ENCODE peak calls at places on chromosomes 1 and 21, in six cellular contexts. One of them, this sample, is unnamed.

GRCh38 chr1:183019126-183019740 is 4.0 kb upstream of the LAMC1 start:
- DNase-seq in IMR-90: no peak
- DNase-seq in transverse colon: no peak
- DNase-seq in ovary: no peak
- DNase-seq in prostate gland: no peak
- DNase-seq in naive thymus-derived CD4-positive, alpha-beta T cell: no peak
- DNase-seq in this sample: no peak

GRCh38 chr1:110243581-110243980 is 33.5 kb downstream of the KCNC4 start:
- DNase-seq in IMR-90: no peak
- DNase-seq in transverse colon: no peak
- DNase-seq in ovary: no peak
- DNase-seq in prostate gland: peak; percentile 23
- DNase-seq in naive thymus-derived CD4-positive, alpha-beta T cell: no peak
- DNase-seq in this sample: no peak

GRCh38 chr1:6331543-6332246 is 61.9 kb downstream of the ACOT7 start:
- DNase-seq in IMR-90: no peak
- DNase-seq in transverse colon: peak; percentile 39
- DNase-seq in ovary: no peak
- DNase-seq in prostate gland: no peak
- DNase-seq in naive thymus-derived CD4-positive, alpha-beta T cell: no peak
- DNase-seq in this sample: no peak

GRCh38 chr1:115958866-115959265 is 17.4 kb upstream of the SLC22A15 start:
- DNase-seq in IMR-90: no peak
- DNase-seq in transverse colon: no peak
- DNase-seq in ovary: no peak
- DNase-seq in prostate gland: no peak
- DNase-seq in naive thymus-derived CD4-positive, alpha-beta T cell: no peak
- DNase-seq in this sample: no peak

GRCh38 chr21:45308211-45309068 is 20.7 kb upstream of the POFUT2 start:
- DNase-seq in IMR-90: peak; percentile 88
- DNase-seq in transverse colon: no peak
- DNase-seq in ovary: peak; percentile 67
- DNase-seq in prostate gland: no peak
- DNase-seq in naive thymus-derived CD4-positive, alpha-beta T cell: no peak
- DNase-seq in this sample: peak; percentile 76

GRCh38 chr21:44011774-44012473 is at the start of gene TRAPPC10:
- DNase-seq in IMR-90: peak; percentile 80
- DNase-seq in transverse colon: peak; percentile 89
- DNase-seq in ovary: peak; percentile 81
- DNase-seq in prostate gland: peak; percentile 76
- DNase-seq in naive thymus-derived CD4-positive, alpha-beta T cell: peak; percentile 61
- DNase-seq in this sample: peak; percentile 94

GRCh38 chr1:117654485-117655219 is 48.8 kb downstream of the TENT5C start:
- DNase-seq in IMR-90: no peak
- DNase-seq in transverse colon: no peak
- DNase-seq in ovary: no peak
- DNase-seq in prostate gland: no peak
- DNase-seq in naive thymus-derived CD4-positive, alpha-beta T cell: no peak
- DNase-seq in this sample: no peak

GRCh38 chr1:218217040-218217439 is 68.1 kb upstream of the RRP15 start:
- DNase-seq in IMR-90: no peak
- DNase-seq in transverse colon: no peak
- DNase-seq in ovary: no peak
- DNase-seq in prostate gland: no peak
- DNase-seq in naive thymus-derived CD4-positive, alpha-beta T cell: no peak
- DNase-seq in this sample: no peak

GRCh38 chr1:239361403-239361802 is 25.0 kb upstream of the CHRM3 start:
- DNase-seq in IMR-90: peak; percentile 1
- DNase-seq in transverse colon: no peak
- DNase-seq in ovary: no peak
- DNase-seq in prostate gland: no peak
- DNase-seq in naive thymus-derived CD4-positive, alpha-beta T cell: no peak
- DNase-seq in this sample: no peak

GRCh38 chr1:91894036-91894761 is 8.2 kb upstream of the TGFBR3 start:
- DNase-seq in IMR-90: peak; percentile 42
- DNase-seq in transverse colon: no peak
- DNase-seq in ovary: no peak
- DNase-seq in prostate gland: no peak
- DNase-seq in naive thymus-derived CD4-positive, alpha-beta T cell: no peak
- DNase-seq in this sample: no peak

GRCh38 chr1:212641956-212642355 is 33.4 kb downstream of the ATF3 start:
- DNase-seq in IMR-90: peak; percentile 70
- DNase-seq in transverse colon: no peak
- DNase-seq in ovary: no peak
- DNase-seq in prostate gland: no peak
- DNase-seq in naive thymus-derived CD4-positive, alpha-beta T cell: no peak
- DNase-seq in this sample: no peak

GRCh38 chr1:147492207-147492606 is 49.1 kb upstream of the BCL9 start:
- DNase-seq in IMR-90: no peak
- DNase-seq in transverse colon: no peak
- DNase-seq in ovary: no peak
- DNase-seq in prostate gland: no peak
- DNase-seq in naive thymus-derived CD4-positive, alpha-beta T cell: no peak
- DNase-seq in this sample: no peak

DNA sequence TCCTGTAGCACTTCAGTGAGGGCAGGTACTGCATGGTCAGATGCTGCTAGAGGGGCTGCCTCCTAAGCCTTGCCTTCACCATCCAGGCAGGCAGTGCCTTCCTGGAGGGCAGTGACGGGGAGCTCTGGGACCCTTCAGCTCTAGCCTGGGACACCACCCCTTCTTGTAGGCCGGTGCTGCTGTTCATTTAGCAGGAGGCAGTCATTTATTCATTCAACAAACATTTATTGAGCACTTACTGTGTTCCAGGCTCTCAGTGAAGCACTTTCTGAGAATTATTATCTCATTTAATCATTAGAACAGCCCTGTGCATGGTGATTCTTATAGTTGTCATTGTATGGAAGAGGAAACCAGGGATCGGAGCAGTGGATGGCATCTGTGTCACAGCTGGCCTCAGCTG is 28.5 kb downstream of the ARHGEF10L start:
- DNase-seq in IMR-90: no peak
- DNase-seq in transverse colon: no peak
- DNase-seq in ovary: no peak
- DNase-seq in prostate gland: no peak
- DNase-seq in naive thymus-derived CD4-positive, alpha-beta T cell: no peak
- DNase-seq in this sample: no peak
- H3K4me1 ChIP-seq in IMR-90: peaks cover 16% of the 10 kb centered on the region
- H3K4me1 ChIP-seq in transverse colon: peaks cover 85% of the 10 kb centered on the region
- H3K4me1 ChIP-seq in ovary: peaks cover 34% of the 10 kb centered on the region
- H3K4me1 ChIP-seq in prostate gland: peaks cover 5% of the 10 kb centered on the region
- H3K4me1 ChIP-seq in naive thymus-derived CD4-positive, alpha-beta T cell: no peaks in the 10 kb centered on the region
- H3K4me1 ChIP-seq in this sample: peaks cover 25% of the 10 kb centered on the region

DNA sequence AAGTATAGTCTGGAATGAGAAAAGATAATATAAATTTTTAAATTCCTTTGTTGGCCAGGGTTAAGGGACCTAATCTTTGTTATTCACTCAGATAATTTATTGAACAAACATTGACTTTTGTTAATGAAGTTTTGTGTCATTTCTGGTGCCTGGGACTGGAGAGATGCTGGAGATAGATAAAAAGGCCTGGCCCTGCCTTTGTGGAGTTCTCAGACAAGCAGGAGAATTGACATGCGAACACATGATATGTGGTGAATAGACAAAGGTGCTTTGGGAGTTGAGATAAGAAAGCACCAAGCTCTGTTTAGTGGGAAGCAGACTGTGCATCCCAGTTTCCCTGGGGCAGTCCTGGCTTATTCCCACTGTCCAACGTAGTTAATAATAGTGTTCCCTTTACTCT is 8.5 kb downstream of the C1orf21 start:
- DNase-seq in IMR-90: no peak
- DNase-seq in transverse colon: no peak
- DNase-seq in ovary: no peak
- DNase-seq in prostate gland: no peak
- DNase-seq in naive thymus-derived CD4-positive, alpha-beta T cell: no peak
- DNase-seq in this sample: no peak
- H3K4me1 ChIP-seq in IMR-90: peaks cover 2% of the 10 kb centered on the region
- H3K4me1 ChIP-seq in transverse colon: no peaks in the 10 kb centered on the region
- H3K4me1 ChIP-seq in ovary: no peaks in the 10 kb centered on the region
- H3K4me1 ChIP-seq in prostate gland: peaks cover 3% of the 10 kb centered on the region
- H3K4me1 ChIP-seq in naive thymus-derived CD4-positive, alpha-beta T cell: no peaks in the 10 kb centered on the region
- H3K4me1 ChIP-seq in this sample: peaks cover 15% of the 10 kb centered on the region

GRCh38 chr1:37997256-37998088 is 7.7 kb upstream of the SF3A3 start:
- DNase-seq in IMR-90: no peak
- DNase-seq in transverse colon: no peak
- DNase-seq in ovary: no peak
- DNase-seq in prostate gland: no peak
- DNase-seq in naive thymus-derived CD4-positive, alpha-beta T cell: no peak
- DNase-seq in this sample: no peak

GRCh38 chr1:37998089-37998808 is 7.1 kb downstream of the FHL3 start:
- DNase-seq in IMR-90: no peak
- DNase-seq in transverse colon: no peak
- DNase-seq in ovary: no peak
- DNase-seq in prostate gland: no peak
- DNase-seq in naive thymus-derived CD4-positive, alpha-beta T cell: no peak
- DNase-seq in this sample: no peak

GRCh38 chr1:37998913-37999433 is 6.3 kb downstream of the FHL3 start:
- DNase-seq in IMR-90: no peak
- DNase-seq in transverse colon: no peak
- DNase-seq in ovary: no peak
- DNase-seq in prostate gland: no peak
- DNase-seq in naive thymus-derived CD4-positive, alpha-beta T cell: no peak
- DNase-seq in this sample: peak; percentile 22

GRCh38 chr1:37995773-37996379 is 6.1 kb upstream of the SF3A3 start:
- DNase-seq in IMR-90: peak; percentile 89
- DNase-seq in transverse colon: peak; percentile 74
- DNase-seq in ovary: peak; percentile 91
- DNase-seq in prostate gland: no peak
- DNase-seq in naive thymus-derived CD4-positive, alpha-beta T cell: no peak
- DNase-seq in this sample: peak; percentile 86

GRCh38 chr1:37994886-37995566 is 5.2 kb upstream of the SF3A3 start:
- DNase-seq in IMR-90: no peak
- DNase-seq in transverse colon: no peak
- DNase-seq in ovary: no peak
- DNase-seq in prostate gland: no peak
- DNase-seq in naive thymus-derived CD4-positive, alpha-beta T cell: no peak
- DNase-seq in this sample: no peak
- H3K4me1 ChIP-seq in IMR-90: peaks cover 22% of the 10 kb centered on the region
- H3K4me1 ChIP-seq in transverse colon: peaks cover 30% of the 10 kb centered on the region
- H3K4me1 ChIP-seq in ovary: peaks cover 13% of the 10 kb centered on the region
- H3K4me1 ChIP-seq in prostate gland: no peaks in the 10 kb centered on the region
- H3K4me1 ChIP-seq in naive thymus-derived CD4-positive, alpha-beta T cell: peaks cover 12% of the 10 kb centered on the region
- H3K4me1 ChIP-seq in this sample: peaks cover 8% of the 10 kb centered on the region

DNA sequence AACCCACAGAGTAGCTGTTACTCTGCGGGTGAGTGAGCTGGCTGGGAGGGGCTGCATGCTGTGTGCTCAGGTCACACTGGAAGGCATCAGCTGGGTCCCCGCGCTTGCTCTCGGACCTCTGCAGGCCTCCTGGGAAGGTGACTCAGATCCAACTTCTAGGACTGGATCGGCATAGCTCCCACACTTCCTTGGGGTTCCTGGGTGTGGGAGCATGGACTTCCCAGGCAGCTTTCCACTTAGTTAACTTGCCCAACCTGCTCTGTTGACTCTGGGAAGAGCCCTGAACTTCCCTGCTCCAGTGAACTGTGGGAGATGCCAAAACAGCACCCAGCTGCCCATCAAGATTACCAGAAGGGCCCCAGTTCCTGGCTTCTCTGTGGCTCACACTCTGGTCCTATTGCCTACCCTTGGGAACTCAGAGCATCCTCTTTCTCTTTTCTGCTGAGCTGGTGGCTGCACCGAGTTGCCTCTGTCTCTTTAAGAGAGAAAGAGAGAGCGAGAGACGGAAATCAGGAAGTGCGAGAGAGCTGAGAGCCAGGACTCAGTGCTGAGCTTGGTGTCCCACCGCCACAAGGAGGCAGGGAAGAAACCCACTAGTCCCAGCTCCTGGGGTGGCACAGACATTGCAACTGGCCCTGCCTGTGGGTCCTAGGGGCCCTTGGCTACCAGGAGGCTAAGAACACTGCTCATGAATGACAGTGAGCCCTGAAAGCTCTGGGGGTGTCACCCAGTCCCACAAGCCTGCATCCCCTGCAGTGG is at the start of gene IKBKE:
- DNase-seq in IMR-90: peak; percentile 73
- DNase-seq in transverse colon: peak; percentile 77
- DNase-seq in ovary: peak; percentile 30
- DNase-seq in prostate gland: peak; percentile 28
- DNase-seq in naive thymus-derived CD4-positive, alpha-beta T cell: peak; percentile 58
- DNase-seq in this sample: peak; percentile 75
- H3K4me1 ChIP-seq in IMR-90: peaks cover 24% of the 10 kb centered on the region
- H3K4me1 ChIP-seq in transverse colon: peaks cover 21% of the 10 kb centered on the region
- H3K4me1 ChIP-seq in ovary: peaks cover 9% of the 10 kb centered on the region
- H3K4me1 ChIP-seq in prostate gland: peaks cover 7% of the 10 kb centered on the region
- H3K4me1 ChIP-seq in naive thymus-derived CD4-positive, alpha-beta T cell: peaks cover 64% of the 10 kb centered on the region
- H3K4me1 ChIP-seq in this sample: peaks cover 7% of the 10 kb centered on the region

GRCh38 chr1:207312604-207312920 is 8.9 kb upstream of the CD55 start:
- DNase-seq in IMR-90: no peak
- DNase-seq in transverse colon: no peak
- DNase-seq in ovary: no peak
- DNase-seq in prostate gland: no peak
- DNase-seq in naive thymus-derived CD4-positive, alpha-beta T cell: no peak
- DNase-seq in this sample: no peak
- H3K4me1 ChIP-seq in IMR-90: peaks cover 2% of the 10 kb centered on the region
- H3K4me1 ChIP-seq in transverse colon: peaks cover 8% of the 10 kb centered on the region
- H3K4me1 ChIP-seq in ovary: peaks cover 9% of the 10 kb centered on the region
- H3K4me1 ChIP-seq in prostate gland: no peaks in the 10 kb centered on the region
- H3K4me1 ChIP-seq in naive thymus-derived CD4-positive, alpha-beta T cell: peaks cover 5% of the 10 kb centered on the region
- H3K4me1 ChIP-seq in this sample: peaks cover 3% of the 10 kb centered on the region

GRCh38 chr1:161197560-161198205 is 1.2 kb downstream of the ADAMTS4 start:
- DNase-seq in IMR-90: no peak
- DNase-seq in transverse colon: no peak
- DNase-seq in ovary: no peak
- DNase-seq in prostate gland: no peak
- DNase-seq in naive thymus-derived CD4-positive, alpha-beta T cell: no peak
- DNase-seq in this sample: no peak

GRCh38 chr1:161196521-161197451 is 2.1 kb downstream of the ADAMTS4 start:
- DNase-seq in IMR-90: peak; percentile 75
- DNase-seq in transverse colon: no peak
- DNase-seq in ovary: no peak
- DNase-seq in prostate gland: no peak
- DNase-seq in naive thymus-derived CD4-positive, alpha-beta T cell: no peak
- DNase-seq in this sample: peak; percentile 84

GRCh38 chr1:161198206-161198876 is 513 bp downstream of the ADAMTS4 start:
- DNase-seq in IMR-90: no peak
- DNase-seq in transverse colon: no peak
- DNase-seq in ovary: peak; percentile 50
- DNase-seq in prostate gland: no peak
- DNase-seq in naive thymus-derived CD4-positive, alpha-beta T cell: no peak
- DNase-seq in this sample: peak; percentile 70

GRCh38 chr1:161195171-161195570 is 3.7 kb downstream of the ADAMTS4 start:
- DNase-seq in IMR-90: no peak
- DNase-seq in transverse colon: no peak
- DNase-seq in ovary: no peak
- DNase-seq in prostate gland: no peak
- DNase-seq in naive thymus-derived CD4-positive, alpha-beta T cell: no peak
- DNase-seq in this sample: no peak

GRCh38 chr1:161196111-161196510 is 2.7 kb downstream of the ADAMTS4 start:
- DNase-seq in IMR-90: no peak
- DNase-seq in transverse colon: no peak
- DNase-seq in ovary: no peak
- DNase-seq in prostate gland: no peak
- DNase-seq in naive thymus-derived CD4-positive, alpha-beta T cell: no peak
- DNase-seq in this sample: no peak
- H3K4me1 ChIP-seq in IMR-90: peaks cover 25% of the 10 kb centered on the region
- H3K4me1 ChIP-seq in transverse colon: peaks cover 30% of the 10 kb centered on the region
- H3K4me1 ChIP-seq in ovary: peaks cover 35% of the 10 kb centered on the region
- H3K4me1 ChIP-seq in prostate gland: no peaks in the 10 kb centered on the region
- H3K4me1 ChIP-seq in naive thymus-derived CD4-positive, alpha-beta T cell: peaks cover 47% of the 10 kb centered on the region
- H3K4me1 ChIP-seq in this sample: peaks cover 16% of the 10 kb centered on the region